ENCODE peak calls at places on chromosomes 5 and 9, in six cellular contexts. One of them, this sample, is unnamed.

GRCh38 chr9:90870646-90871326 is 69.2 kb downstream of the SYK start:
- DNase-seq in neural progenitor cell: peak
- DNase-seq in lower lobe of right lung: no peak
- DNase-seq in fibroblast of lung: peak
- DNase-seq in heart left ventricle: no peak
- DNase-seq in tibial artery: no peak
- DNase-seq in this sample: peak

GRCh38 chr5:20229286-20230005 is 241.4 kb upstream of the CDH18 start:
- DNase-seq in neural progenitor cell: no peak
- DNase-seq in lower lobe of right lung: no peak
- DNase-seq in fibroblast of lung: peak
- DNase-seq in heart left ventricle: no peak
- DNase-seq in tibial artery: no peak
- DNase-seq in this sample: no peak

GRCh38 chr5:173454381-173454763 is 126.2 kb upstream of the STC2 start:
- DNase-seq in neural progenitor cell: no peak
- DNase-seq in lower lobe of right lung: no peak
- DNase-seq in fibroblast of lung: peak
- DNase-seq in heart left ventricle: no peak
- DNase-seq in tibial artery: no peak
- DNase-seq in this sample: no peak

GRCh38 chr9:107644774-107645463 is 155.3 kb upstream of the KLF4 start:
- DNase-seq in neural progenitor cell: no peak
- DNase-seq in lower lobe of right lung: peak
- DNase-seq in fibroblast of lung: peak
- DNase-seq in heart left ventricle: peak
- DNase-seq in tibial artery: peak
- DNase-seq in this sample: peak

GRCh38 chr5:139149477-139150199 is 48.5 kb downstream of the SIL1 start:
- DNase-seq in neural progenitor cell: no peak
- DNase-seq in lower lobe of right lung: no peak
- DNase-seq in fibroblast of lung: peak
- DNase-seq in heart left ventricle: no peak
- DNase-seq in tibial artery: no peak
- DNase-seq in this sample: no peak

GRCh38 chr9:134247918-134248631 is 78.2 kb upstream of the RXRA start:
- DNase-seq in neural progenitor cell: no peak
- DNase-seq in lower lobe of right lung: no peak
- DNase-seq in fibroblast of lung: no peak
- DNase-seq in heart left ventricle: no peak
- DNase-seq in tibial artery: no peak
- DNase-seq in this sample: no peak

GRCh38 chr9:105023788-105024187 is 95.8 kb upstream of the ABCA1 start:
- DNase-seq in neural progenitor cell: no peak
- DNase-seq in lower lobe of right lung: no peak
- DNase-seq in fibroblast of lung: no peak
- DNase-seq in heart left ventricle: no peak
- DNase-seq in tibial artery: no peak
- DNase-seq in this sample: no peak

GRCh38 chr5:15463231-15463630 is 36.7 kb upstream of the FBXL7 start:
- DNase-seq in neural progenitor cell: peak
- DNase-seq in lower lobe of right lung: no peak
- DNase-seq in fibroblast of lung: peak
- DNase-seq in heart left ventricle: no peak
- DNase-seq in tibial artery: no peak
- DNase-seq in this sample: no peak

GRCh38 chr5:65034782-65035181 is 266.1 kb downstream of the CWC27 start:
- DNase-seq in neural progenitor cell: peak
- DNase-seq in lower lobe of right lung: no peak
- DNase-seq in fibroblast of lung: no peak
- DNase-seq in heart left ventricle: no peak
- DNase-seq in tibial artery: no peak
- DNase-seq in this sample: no peak

GRCh38 chr5:179345429-179346321 is at the start of gene ADAMTS2:
- DNase-seq in neural progenitor cell: peak
- DNase-seq in lower lobe of right lung: peak
- DNase-seq in fibroblast of lung: peak
- DNase-seq in heart left ventricle: peak
- DNase-seq in tibial artery: peak
- DNase-seq in this sample: peak

GRCh38 chr5:137693307-137693950 is 42.5 kb downstream of the KLHL3 start:
- DNase-seq in neural progenitor cell: no peak
- DNase-seq in lower lobe of right lung: no peak
- DNase-seq in fibroblast of lung: no peak
- DNase-seq in heart left ventricle: no peak
- DNase-seq in tibial artery: no peak
- DNase-seq in this sample: no peak

GRCh38 chr5:139654875-139655491 is 6.8 kb downstream of the CXXC5 start:
- DNase-seq in neural progenitor cell: peak
- DNase-seq in lower lobe of right lung: no peak
- DNase-seq in fibroblast of lung: no peak
- DNase-seq in heart left ventricle: peak
- DNase-seq in tibial artery: no peak
- DNase-seq in this sample: no peak

GRCh38 chr5:115295775-115296129 is 702 bp downstream of the CCDC112 start:
- DNase-seq in neural progenitor cell: peak
- DNase-seq in lower lobe of right lung: no peak
- DNase-seq in fibroblast of lung: no peak
- DNase-seq in heart left ventricle: no peak
- DNase-seq in tibial artery: no peak
- DNase-seq in this sample: no peak

GRCh38 chr5:99130081-99130480 is 201.3 kb upstream of the CHD1 start:
- DNase-seq in neural progenitor cell: no peak
- DNase-seq in lower lobe of right lung: no peak
- DNase-seq in fibroblast of lung: no peak
- DNase-seq in heart left ventricle: no peak
- DNase-seq in tibial artery: no peak
- DNase-seq in this sample: no peak

GRCh38 chr5:7868427-7868772 is 431 bp downstream of the FASTKD3 start:
- DNase-seq in neural progenitor cell: no peak
- DNase-seq in lower lobe of right lung: no peak
- DNase-seq in fibroblast of lung: no peak
- DNase-seq in heart left ventricle: no peak
- DNase-seq in tibial artery: no peak
- DNase-seq in this sample: no peak

GRCh38 chr9:130313103-130313858 is 47.7 kb downstream of the HMCN2 start:
- DNase-seq in neural progenitor cell: no peak
- DNase-seq in lower lobe of right lung: peak
- DNase-seq in fibroblast of lung: no peak
- DNase-seq in heart left ventricle: no peak
- DNase-seq in tibial artery: no peak
- DNase-seq in this sample: no peak

GRCh38 chr9:33129886-33130284 is 37.3 kb downstream of the B4GALT1 start:
- DNase-seq in neural progenitor cell: no peak
- DNase-seq in lower lobe of right lung: no peak
- DNase-seq in fibroblast of lung: no peak
- DNase-seq in heart left ventricle: no peak
- DNase-seq in tibial artery: no peak
- DNase-seq in this sample: no peak

GRCh38 chr5:18744441-18744840 is 1110.2 kb downstream of the TAF11L14 start:
- DNase-seq in neural progenitor cell: no peak
- DNase-seq in lower lobe of right lung: no peak
- DNase-seq in fibroblast of lung: no peak
- DNase-seq in heart left ventricle: no peak
- DNase-seq in tibial artery: no peak
- DNase-seq in this sample: no peak

GRCh38 chr5:158594595-158595242 is 505.0 kb downstream of the EBF1 start:
- DNase-seq in neural progenitor cell: no peak
- DNase-seq in lower lobe of right lung: no peak
- DNase-seq in fibroblast of lung: no peak
- DNase-seq in heart left ventricle: no peak
- DNase-seq in tibial artery: no peak
- DNase-seq in this sample: no peak

GRCh38 chr5:158601118-158601517 is 498.6 kb downstream of the EBF1 start:
- DNase-seq in neural progenitor cell: no peak
- DNase-seq in lower lobe of right lung: no peak
- DNase-seq in fibroblast of lung: no peak
- DNase-seq in heart left ventricle: no peak
- DNase-seq in tibial artery: no peak
- DNase-seq in this sample: no peak

GRCh38 chr5:158602981-158603380 is 496.7 kb downstream of the EBF1 start:
- DNase-seq in neural progenitor cell: no peak
- DNase-seq in lower lobe of right lung: no peak
- DNase-seq in fibroblast of lung: no peak
- DNase-seq in heart left ventricle: no peak
- DNase-seq in tibial artery: no peak
- DNase-seq in this sample: no peak

GRCh38 chr5:158600679-158601078 is 499.0 kb downstream of the EBF1 start:
- DNase-seq in neural progenitor cell: no peak
- DNase-seq in lower lobe of right lung: no peak
- DNase-seq in fibroblast of lung: no peak
- DNase-seq in heart left ventricle: no peak
- DNase-seq in tibial artery: no peak
- DNase-seq in this sample: no peak

DNA sequence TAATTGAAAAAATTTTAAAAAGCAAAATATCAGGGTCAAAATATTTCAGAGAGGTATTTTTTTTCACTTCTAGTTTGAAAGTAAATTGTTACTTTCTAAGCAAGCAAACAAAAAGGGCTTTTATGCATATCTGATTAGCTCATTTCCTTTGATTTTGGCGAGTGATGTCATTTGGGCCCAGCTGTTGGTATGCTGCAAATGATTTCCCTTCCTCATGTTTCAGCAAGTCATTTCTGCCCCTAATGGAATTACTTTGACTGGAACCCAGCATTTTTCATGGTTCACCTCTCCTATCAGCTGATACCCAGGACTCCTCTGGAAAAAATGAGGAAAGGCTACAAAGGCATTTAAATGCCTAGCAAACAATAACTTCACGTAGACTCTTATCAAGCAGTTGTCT is 500.6 kb downstream of the EBF1 start:
- DNase-seq in neural progenitor cell: no peak
- DNase-seq in lower lobe of right lung: no peak
- DNase-seq in fibroblast of lung: peak
- DNase-seq in heart left ventricle: peak
- DNase-seq in tibial artery: no peak
- DNase-seq in this sample: no peak
- H3K27ac ChIP-seq in neural progenitor cell: no peak
- H3K27ac ChIP-seq in lower lobe of right lung: no peak
- H3K27ac ChIP-seq in fibroblast of lung: no peak
- H3K27ac ChIP-seq in heart left ventricle: peak
- H3K27ac ChIP-seq in tibial artery: no peak
- H3K27ac ChIP-seq in this sample: no peak

GRCh38 chr5:178116406-178116885 is 3.1 kb downstream of the N4BP3 start:
- DNase-seq in neural progenitor cell: no peak
- DNase-seq in lower lobe of right lung: no peak
- DNase-seq in fibroblast of lung: no peak
- DNase-seq in heart left ventricle: no peak
- DNase-seq in tibial artery: no peak
- DNase-seq in this sample: no peak
- H3K4me3 ChIP-seq in neural progenitor cell: peak
- H3K4me3 ChIP-seq in lower lobe of right lung: peak
- H3K4me3 ChIP-seq in fibroblast of lung: no peak
- H3K4me3 ChIP-seq in heart left ventricle: no peak
- H3K4me3 ChIP-seq in tibial artery: no peak
- H3K4me3 ChIP-seq in this sample: no peak

DNA sequence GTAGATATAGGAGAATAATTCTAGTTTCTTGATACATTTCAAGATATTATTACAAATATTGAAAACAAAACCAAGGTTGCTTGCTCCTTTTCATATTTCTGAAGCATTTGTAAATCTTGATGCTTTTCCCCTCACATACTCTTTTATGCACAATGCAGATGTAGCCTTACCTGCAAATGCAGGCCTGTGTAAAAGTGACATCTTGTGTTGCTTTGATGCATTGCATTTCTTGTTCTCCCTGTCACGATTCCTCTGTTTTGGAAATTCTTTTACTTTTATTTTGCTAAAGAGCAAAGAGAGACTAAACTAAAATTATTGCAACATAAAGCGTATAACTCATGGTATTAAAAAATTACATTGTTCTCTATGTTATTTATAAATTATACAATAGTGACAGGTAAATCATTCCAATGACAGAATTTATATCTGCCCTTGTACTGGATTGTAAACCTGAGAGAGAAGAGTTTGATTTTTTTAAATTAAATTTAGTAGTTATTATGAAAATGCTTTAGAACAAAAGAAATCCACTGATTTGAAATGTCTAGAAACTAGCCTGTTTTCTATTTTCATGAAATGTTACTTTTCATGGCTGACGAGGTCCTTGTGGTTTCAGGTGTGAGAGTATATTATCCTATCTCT is 970.0 kb downstream of the MAT2B start:
- DNase-seq in neural progenitor cell: peak
- DNase-seq in lower lobe of right lung: no peak
- DNase-seq in fibroblast of lung: peak
- DNase-seq in heart left ventricle: no peak
- DNase-seq in tibial artery: no peak
- DNase-seq in this sample: no peak
- TF ChIP-seq CTCF in neural progenitor cell: peak
- TF ChIP-seq CTCF in lower lobe of right lung: peak
- TF ChIP-seq CTCF in fibroblast of lung: peak
- TF ChIP-seq CTCF in heart left ventricle: no peak
- TF ChIP-seq CTCF in tibial artery: no peak
- TF ChIP-seq CTCF in this sample: no peak

DNA sequence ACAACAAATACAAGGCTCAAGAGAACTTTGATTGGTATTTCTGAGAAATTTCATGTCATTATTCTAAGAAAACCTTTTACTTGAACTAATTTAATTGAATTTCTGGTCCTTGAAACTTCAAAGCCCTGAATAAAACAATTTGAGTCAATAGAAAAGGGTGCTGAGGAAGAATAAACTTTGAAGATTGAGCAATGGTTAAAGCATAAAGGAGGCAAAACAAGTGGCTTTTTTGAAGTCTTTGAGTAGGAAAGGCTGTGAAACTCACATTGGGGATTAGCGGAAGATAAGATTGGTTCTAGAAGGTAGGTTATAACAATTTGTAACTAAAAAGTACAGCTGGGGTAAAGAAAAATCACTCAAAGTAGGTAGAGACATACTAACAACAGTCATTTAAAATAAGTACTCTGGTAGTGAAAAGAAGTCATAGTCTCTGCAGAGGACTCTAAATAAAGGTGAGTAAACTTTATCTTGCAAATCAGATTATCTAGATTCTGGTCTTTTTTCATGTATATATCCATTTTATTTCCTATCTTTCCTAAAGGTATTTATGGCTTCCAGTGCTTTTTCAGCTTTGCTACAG is 6.4 kb upstream of the PLPP1 start:
- DNase-seq in neural progenitor cell: no peak
- DNase-seq in lower lobe of right lung: no peak
- DNase-seq in fibroblast of lung: no peak
- DNase-seq in heart left ventricle: no peak
- DNase-seq in tibial artery: no peak
- DNase-seq in this sample: no peak
- H3K27ac ChIP-seq in neural progenitor cell: no peak
- H3K27ac ChIP-seq in lower lobe of right lung: no peak
- H3K27ac ChIP-seq in fibroblast of lung: no peak
- H3K27ac ChIP-seq in heart left ventricle: no peak
- H3K27ac ChIP-seq in tibial artery: no peak
- H3K27ac ChIP-seq in this sample: no peak

DNA sequence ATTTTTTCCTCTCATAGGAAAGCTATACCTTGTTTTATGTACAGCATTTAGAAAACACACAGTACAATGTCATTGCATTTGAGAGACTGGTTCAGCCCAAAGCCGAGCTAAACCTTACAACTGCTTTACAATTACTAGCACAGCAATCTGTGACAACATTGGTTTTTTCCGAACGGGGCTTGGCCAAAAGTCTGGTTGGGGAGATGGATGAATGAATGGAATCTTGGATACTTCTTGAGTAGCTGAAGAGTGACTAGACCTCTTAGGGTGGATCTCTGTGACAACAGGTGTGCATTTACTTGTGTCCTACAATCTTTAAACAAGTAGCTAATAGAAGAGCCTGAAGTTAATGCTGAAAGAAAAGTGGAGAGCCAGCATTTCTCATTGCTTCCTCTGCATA is 1.2 kb downstream of the SGCD start:
- DNase-seq in neural progenitor cell: no peak
- DNase-seq in lower lobe of right lung: no peak
- DNase-seq in fibroblast of lung: peak
- DNase-seq in heart left ventricle: no peak
- DNase-seq in tibial artery: no peak
- DNase-seq in this sample: no peak
- H3K4me3 ChIP-seq in neural progenitor cell: no peak
- H3K4me3 ChIP-seq in lower lobe of right lung: peak
- H3K4me3 ChIP-seq in fibroblast of lung: peak
- H3K4me3 ChIP-seq in heart left ventricle: peak
- H3K4me3 ChIP-seq in tibial artery: peak
- H3K4me3 ChIP-seq in this sample: no peak

This sample was measured in testis.